ENCODE peak calls at places on chromosomes 5 and 9, in six cellular contexts. C, E, F, B, N and J are unnamed samples.

GRCh38 chr5:127906562-127907204 is 176.9 kb upstream of the SLC12A2 start:
- DNase-seq in C (no peak), B (no peak), F (no peak), N (no peak), E (no peak), J (no peak)

GRCh38 chr5:3356016-3356415 is 239.6 kb upstream of the IRX1 start:
- DNase-seq in E (no peak), B (no peak), C (no peak), N (no peak), F (no peak), J (peak; percentile 8)

GRCh38 chr9:69249337-69249736 is 75.3 kb downstream of the TJP2 start:
- DNase-seq in B (no peak), F (no peak), N (no peak), C (peak; percentile 1), E (peak; percentile 18), J (no peak)

GRCh38 chr5:95626701-95627100 is 6.8 kb downstream of the GPR150 start:
- DNase-seq in E (no peak), F (no peak), C (no peak), B (no peak), N (no peak), J (no peak)

GRCh38 chr9:87710448-87710847 is 15.5 kb upstream of the CTSL start:
- DNase-seq in N (no peak), E (no peak), B (no peak), C (no peak), F (no peak), J (no peak)

GRCh38 chr9:135278586-135278985 is 191.1 kb downstream of the OLFM1 start:
- DNase-seq in F (no peak), B (no peak), N (no peak), E (no peak), C (no peak), J (no peak)

GRCh38 chr9:20611751-20612287 is 10.5 kb downstream of the MLLT3 start:
- DNase-seq in N (no peak), C (no peak), F (peak; percentile 90), B (no peak), E (no peak), J (no peak)

GRCh38 chr5:106574820-106575219 is 1095.9 kb downstream of the EFNA5 start:
- DNase-seq in N (no peak), E (no peak), B (no peak), F (no peak), C (no peak), J (no peak)

GRCh38 chr5:179233909-179234562 is 111.2 kb downstream of the ADAMTS2 start:
- DNase-seq in F (no peak), N (no peak), B (no peak), E (no peak), C (no peak), J (peak; percentile 56)

GRCh38 chr9:21153688-21154608 is 12.3 kb upstream of the IFNW1 start:
- DNase-seq in B (no peak), N (peak; percentile 41), F (peak; percentile 28), C (peak; percentile 32), E (no peak), J (no peak)

GRCh38 chr5:35332551-35332950 is 102.3 kb upstream of the PRLR start:
- DNase-seq in E (no peak), N (peak; percentile 49), B (no peak), C (no peak), F (no peak), J (no peak)

GRCh38 chr5:32312194-32312681 is 501 bp downstream of the MTMR12 start:
- DNase-seq in E (peak; percentile 79), C (peak; percentile 24), F (peak; percentile 37), N (peak; percentile 81), B (no peak), J (no peak)

GRCh38 chr9:2299156-2299842 is 284.2 kb downstream of the SMARCA2 start:
- DNase-seq in B (no peak), F (no peak), C (no peak), E (no peak), N (no peak), J (no peak)

GRCh38 chr9:83219924-83220438 is 157.0 kb upstream of the RASEF start:
- DNase-seq in C (no peak), N (no peak), F (no peak), E (no peak), B (no peak), J (no peak)

GRCh38 chr9:113624721-113625120 is 161.2 kb downstream of the RGS3 start:
- DNase-seq in F (no peak), B (no peak), E (peak; percentile 39), N (peak; percentile 71), C (no peak), J (no peak)

GRCh38 chr9:135288054-135288453 is 191.5 kb upstream of the PPP1R26 start:
- DNase-seq in N (peak; percentile 13), E (no peak), F (no peak), B (no peak), C (no peak), J (no peak)

GRCh38 chr9:80061096-80061495 is 489.3 kb downstream of the TLE4 start:
- DNase-seq in F (no peak), B (no peak), N (no peak), C (no peak), E (no peak), J (no peak)

GRCh38 chr5:108720416-108720815 is 27.3 kb upstream of the FER start:
- DNase-seq in E (no peak), F (no peak), C (no peak), N (no peak), B (no peak), J (no peak)

GRCh38 chr9:31259824-31260223 is 1124.6 kb upstream of the ACO1 start:
- DNase-seq in N (no peak), B (peak; percentile 80), F (no peak), C (no peak), E (no peak), J (no peak)

GRCh38 chr5:138065102-138065501 is 18.7 kb upstream of the WNT8A start:
- DNase-seq in C (no peak), F (peak; percentile 17), B (no peak), E (no peak), N (no peak), J (no peak)

GRCh38 chr5:144335561-144335960 is 164.9 kb downstream of the KCTD16 start:
- DNase-seq in C (no peak), N (no peak), B (no peak), E (no peak), F (no peak), J (no peak)

GRCh38 chr9:120539951-120540350 is 40.0 kb downstream of the CDK5RAP2 start:
- DNase-seq in F (no peak), C (no peak), N (no peak), B (no peak), E (no peak), J (no peak)

GRCh38 chr5:125410501-125411162 is 664.2 kb upstream of the ZNF608 start:
- DNase-seq in N (no peak), B (no peak), C (no peak), F (no peak), E (no peak), J (no peak)

GRCh38 chr5:111254613-111255012 is 30.4 kb downstream of the CAMK4 start:
- DNase-seq in B (peak; percentile 44), F (no peak), N (no peak), E (no peak), C (no peak), J (no peak)

GRCh38 chr5:78542321-78542840 is 106.2 kb downstream of the LHFPL2 start:
- DNase-seq in N (no peak), E (no peak), B (no peak), C (no peak), F (no peak), J (no peak)

GRCh38 chr5:134079748-134080581 is 34.5 kb upstream of the TCF7 start:
- DNase-seq in C (no peak), N (no peak), E (no peak), F (no peak), B (no peak), J (no peak)

GRCh38 chr5:122007445-122008010 is 45.8 kb downstream of the SRFBP1 start:
- DNase-seq in E (no peak), N (peak; percentile 25), B (no peak), C (no peak), F (no peak), J (peak; percentile 54)

GRCh38 chr9:116792271-116792670 is 105.2 kb downstream of the TRIM32 start:
- DNase-seq in E (no peak), C (no peak), N (no peak), B (no peak), F (no peak), J (no peak)

GRCh38 chr9:100111235-100111634 is 12.2 kb downstream of the INVS start:
- DNase-seq in E (peak; percentile 83), N (peak; percentile 90), C (peak; percentile 84), B (no peak), F (no peak), J (peak; percentile 77)

GRCh38 chr5:169139381-169140125 is 161.4 kb downstream of the SLIT3 start:
- DNase-seq in N (peak; percentile 57), C (no peak), F (peak; percentile 91), B (no peak), E (no peak), J (no peak)

GRCh38 chr5:125695994-125696679 is 727.1 kb upstream of the GRAMD2B start:
- DNase-seq in C (no peak), N (no peak), B (no peak), E (no peak), F (no peak), J (no peak)